ENCODE peak calls at places on chromosome 3, in eight cellular contexts. One of them, this sample, is unnamed.

GRCh38 chr3:122577409-122578028 is at the start of gene PARP15:
- DNase-seq in sigmoid colon: no peak
- DNase-seq in M059J: no peak
- DNase-seq in activated naive CD4-positive, alpha-beta T cell: no peak
- DNase-seq in DMS153: no peak
- DNase-seq in keratinocyte: no peak
- DNase-seq in frontal cortex: no peak
- DNase-seq in HFFc6: no peak
- DNase-seq in this sample: peak; percentile 58

GRCh38 chr3:58038675-58039302 is 30.6 kb downstream of the FLNB start:
- DNase-seq in sigmoid colon: peak; percentile 42
- DNase-seq in M059J: peak; percentile 64
- DNase-seq in activated naive CD4-positive, alpha-beta T cell: no peak
- DNase-seq in DMS153: no peak
- DNase-seq in keratinocyte: no peak
- DNase-seq in frontal cortex: no peak
- DNase-seq in HFFc6: no peak
- DNase-seq in this sample: no peak

GRCh38 chr3:50388021-50388719 is 28.8 kb upstream of the TMEM115 start:
- DNase-seq in sigmoid colon: no peak
- DNase-seq in M059J: no peak
- DNase-seq in activated naive CD4-positive, alpha-beta T cell: no peak
- DNase-seq in DMS153: no peak
- DNase-seq in keratinocyte: no peak
- DNase-seq in frontal cortex: peak; percentile 77
- DNase-seq in HFFc6: no peak
- DNase-seq in this sample: peak; percentile 26

GRCh38 chr3:44476181-44476599 is 1.3 kb downstream of the ZNF445 start:
- DNase-seq in sigmoid colon: no peak
- DNase-seq in M059J: peak; percentile 0
- DNase-seq in activated naive CD4-positive, alpha-beta T cell: no peak
- DNase-seq in DMS153: no peak
- DNase-seq in keratinocyte: no peak
- DNase-seq in frontal cortex: no peak
- DNase-seq in HFFc6: peak; percentile 37
- DNase-seq in this sample: peak; percentile 21

GRCh38 chr3:38555149-38555840 is 59.2 kb downstream of the EXOG start:
- DNase-seq in sigmoid colon: peak; percentile 25
- DNase-seq in M059J: no peak
- DNase-seq in activated naive CD4-positive, alpha-beta T cell: no peak
- DNase-seq in DMS153: no peak
- DNase-seq in keratinocyte: no peak
- DNase-seq in frontal cortex: no peak
- DNase-seq in HFFc6: no peak
- DNase-seq in this sample: no peak

GRCh38 chr3:8712045-8712870 is 21.3 kb upstream of the CAV3 start:
- DNase-seq in sigmoid colon: no peak
- DNase-seq in M059J: peak; percentile 75
- DNase-seq in activated naive CD4-positive, alpha-beta T cell: no peak
- DNase-seq in DMS153: no peak
- DNase-seq in keratinocyte: peak; percentile 53
- DNase-seq in frontal cortex: no peak
- DNase-seq in HFFc6: no peak
- DNase-seq in this sample: no peak

GRCh38 chr3:30370681-30371271 is 235.6 kb upstream of the TGFBR2 start:
- DNase-seq in sigmoid colon: no peak
- DNase-seq in M059J: no peak
- DNase-seq in activated naive CD4-positive, alpha-beta T cell: no peak
- DNase-seq in DMS153: no peak
- DNase-seq in keratinocyte: no peak
- DNase-seq in frontal cortex: no peak
- DNase-seq in HFFc6: peak; percentile 49
- DNase-seq in this sample: no peak

GRCh38 chr3:117052356-117052755 is 342.8 kb downstream of the TUSC7 start:
- DNase-seq in sigmoid colon: no peak
- DNase-seq in M059J: peak; percentile 36
- DNase-seq in activated naive CD4-positive, alpha-beta T cell: no peak
- DNase-seq in DMS153: no peak
- DNase-seq in keratinocyte: no peak
- DNase-seq in frontal cortex: no peak
- DNase-seq in HFFc6: no peak
- DNase-seq in this sample: no peak

GRCh38 chr3:71817262-71817661 is 32.3 kb upstream of the PROK2 start:
- DNase-seq in sigmoid colon: no peak
- DNase-seq in M059J: no peak
- DNase-seq in activated naive CD4-positive, alpha-beta T cell: no peak
- DNase-seq in DMS153: no peak
- DNase-seq in keratinocyte: no peak
- DNase-seq in frontal cortex: no peak
- DNase-seq in HFFc6: no peak
- DNase-seq in this sample: no peak

GRCh38 chr3:149967067-149967685 is 3.5 kb downstream of the PFN2 start:
- DNase-seq in sigmoid colon: no peak
- DNase-seq in M059J: peak; percentile 73
- DNase-seq in activated naive CD4-positive, alpha-beta T cell: no peak
- DNase-seq in DMS153: peak; percentile 51
- DNase-seq in keratinocyte: no peak
- DNase-seq in frontal cortex: peak; percentile 10
- DNase-seq in HFFc6: peak; percentile 66
- DNase-seq in this sample: peak; percentile 46

GRCh38 chr3:173913397-173913796 is 515.9 kb downstream of the NLGN1 start:
- DNase-seq in sigmoid colon: no peak
- DNase-seq in M059J: peak; percentile 58
- DNase-seq in activated naive CD4-positive, alpha-beta T cell: no peak
- DNase-seq in DMS153: no peak
- DNase-seq in keratinocyte: no peak
- DNase-seq in frontal cortex: no peak
- DNase-seq in HFFc6: peak; percentile 58
- DNase-seq in this sample: no peak

GRCh38 chr3:105606052-105606451 is 239.3 kb downstream of the ALCAM start:
- DNase-seq in sigmoid colon: no peak
- DNase-seq in M059J: peak; percentile 80
- DNase-seq in activated naive CD4-positive, alpha-beta T cell: no peak
- DNase-seq in DMS153: no peak
- DNase-seq in keratinocyte: no peak
- DNase-seq in frontal cortex: no peak
- DNase-seq in HFFc6: peak; percentile 67
- DNase-seq in this sample: no peak

GRCh38 chr3:163890661-163891060 is 1187.6 kb downstream of the SI start:
- DNase-seq in sigmoid colon: no peak
- DNase-seq in M059J: no peak
- DNase-seq in activated naive CD4-positive, alpha-beta T cell: no peak
- DNase-seq in DMS153: no peak
- DNase-seq in keratinocyte: no peak
- DNase-seq in frontal cortex: no peak
- DNase-seq in HFFc6: no peak
- DNase-seq in this sample: no peak

GRCh38 chr3:159877924-159878323 is 110.7 kb upstream of the IL12A start:
- DNase-seq in sigmoid colon: no peak
- DNase-seq in M059J: peak; percentile 81
- DNase-seq in activated naive CD4-positive, alpha-beta T cell: no peak
- DNase-seq in DMS153: no peak
- DNase-seq in keratinocyte: no peak
- DNase-seq in frontal cortex: no peak
- DNase-seq in HFFc6: no peak
- DNase-seq in this sample: no peak

GRCh38 chr3:127706312-127706711 is 33.6 kb downstream of the ABTB1 start:
- DNase-seq in sigmoid colon: peak; percentile 64
- DNase-seq in M059J: no peak
- DNase-seq in activated naive CD4-positive, alpha-beta T cell: no peak
- DNase-seq in DMS153: no peak
- DNase-seq in keratinocyte: no peak
- DNase-seq in frontal cortex: no peak
- DNase-seq in HFFc6: no peak
- DNase-seq in this sample: no peak

GRCh38 chr3:47527952-47528718 is 14.6 kb upstream of the ELP6 start:
- DNase-seq in sigmoid colon: no peak
- DNase-seq in M059J: peak; percentile 20
- DNase-seq in activated naive CD4-positive, alpha-beta T cell: no peak
- DNase-seq in DMS153: no peak
- DNase-seq in keratinocyte: no peak
- DNase-seq in frontal cortex: no peak
- DNase-seq in HFFc6: no peak
- DNase-seq in this sample: no peak

GRCh38 chr3:98577178-98577895 is 16.1 kb downstream of the CPOX start:
- DNase-seq in sigmoid colon: no peak
- DNase-seq in M059J: peak; percentile 96
- DNase-seq in activated naive CD4-positive, alpha-beta T cell: no peak
- DNase-seq in DMS153: no peak
- DNase-seq in keratinocyte: peak; percentile 28
- DNase-seq in frontal cortex: no peak
- DNase-seq in HFFc6: peak; percentile 77
- DNase-seq in this sample: no peak

GRCh38 chr3:185176756-185177359 is 24.0 kb upstream of the C3orf70 start:
- DNase-seq in sigmoid colon: no peak
- DNase-seq in M059J: peak; percentile 42
- DNase-seq in activated naive CD4-positive, alpha-beta T cell: no peak
- DNase-seq in DMS153: peak; percentile 15
- DNase-seq in keratinocyte: no peak
- DNase-seq in frontal cortex: peak; percentile 17
- DNase-seq in HFFc6: peak; percentile 28
- DNase-seq in this sample: peak; percentile 38

GRCh38 chr3:186413615-186414415 is 51.8 kb upstream of the DGKG start:
- DNase-seq in sigmoid colon: peak; percentile 94
- DNase-seq in M059J: peak; percentile 64
- DNase-seq in activated naive CD4-positive, alpha-beta T cell: no peak
- DNase-seq in DMS153: peak; percentile 40
- DNase-seq in keratinocyte: no peak
- DNase-seq in frontal cortex: peak; percentile 40
- DNase-seq in HFFc6: no peak
- DNase-seq in this sample: no peak

GRCh38 chr3:13121553-13122001 is 48.3 kb upstream of the IQSEC1 start:
- DNase-seq in sigmoid colon: peak; percentile 22
- DNase-seq in M059J: no peak
- DNase-seq in activated naive CD4-positive, alpha-beta T cell: no peak
- DNase-seq in DMS153: no peak
- DNase-seq in keratinocyte: no peak
- DNase-seq in frontal cortex: no peak
- DNase-seq in HFFc6: no peak
- DNase-seq in this sample: no peak

GRCh38 chr3:51946796-51947195 is 4.6 kb downstream of the PARP3 start:
- DNase-seq in sigmoid colon: peak; percentile 47
- DNase-seq in M059J: no peak
- DNase-seq in activated naive CD4-positive, alpha-beta T cell: no peak
- DNase-seq in DMS153: no peak
- DNase-seq in keratinocyte: no peak
- DNase-seq in frontal cortex: no peak
- DNase-seq in HFFc6: no peak
- DNase-seq in this sample: no peak

GRCh38 chr3:59327324-59327939 is 277.6 kb upstream of the CFAP20DC start:
- DNase-seq in sigmoid colon: no peak
- DNase-seq in M059J: peak; percentile 94
- DNase-seq in activated naive CD4-positive, alpha-beta T cell: no peak
- DNase-seq in DMS153: no peak
- DNase-seq in keratinocyte: peak; percentile 81
- DNase-seq in frontal cortex: no peak
- DNase-seq in HFFc6: no peak
- DNase-seq in this sample: no peak

GRCh38 chr3:37096292-37096691 is 78.1 kb downstream of the LRRFIP2 start:
- DNase-seq in sigmoid colon: no peak
- DNase-seq in M059J: peak; percentile 76
- DNase-seq in activated naive CD4-positive, alpha-beta T cell: no peak
- DNase-seq in DMS153: no peak
- DNase-seq in keratinocyte: no peak
- DNase-seq in frontal cortex: no peak
- DNase-seq in HFFc6: peak; percentile 64
- DNase-seq in this sample: no peak

GRCh38 chr3:169379496-169380121 is 283.9 kb downstream of the MECOM start:
- DNase-seq in sigmoid colon: no peak
- DNase-seq in M059J: no peak
- DNase-seq in activated naive CD4-positive, alpha-beta T cell: no peak
- DNase-seq in DMS153: no peak
- DNase-seq in keratinocyte: no peak
- DNase-seq in frontal cortex: no peak
- DNase-seq in HFFc6: no peak
- DNase-seq in this sample: no peak

GRCh38 chr3:29212789-29213433 is 68.0 kb upstream of the RBMS3 start:
- DNase-seq in sigmoid colon: no peak
- DNase-seq in M059J: no peak
- DNase-seq in activated naive CD4-positive, alpha-beta T cell: no peak
- DNase-seq in DMS153: no peak
- DNase-seq in keratinocyte: no peak
- DNase-seq in frontal cortex: no peak
- DNase-seq in HFFc6: peak; percentile 10
- DNase-seq in this sample: peak; percentile 3

GRCh38 chr3:52532517-52532837 is 1.2 kb downstream of the NT5DC2 start:
- DNase-seq in sigmoid colon: peak; percentile 71
- DNase-seq in M059J: peak; percentile 45
- DNase-seq in activated naive CD4-positive, alpha-beta T cell: no peak
- DNase-seq in DMS153: no peak
- DNase-seq in keratinocyte: no peak
- DNase-seq in frontal cortex: peak; percentile 42
- DNase-seq in HFFc6: peak; percentile 53
- DNase-seq in this sample: peak; percentile 58

GRCh38 chr3:56915969-56916586 is 114.3 kb upstream of the ARHGEF3 start:
- DNase-seq in sigmoid colon: no peak
- DNase-seq in M059J: no peak
- DNase-seq in activated naive CD4-positive, alpha-beta T cell: peak; percentile 15
- DNase-seq in DMS153: peak; percentile 22
- DNase-seq in keratinocyte: no peak
- DNase-seq in frontal cortex: no peak
- DNase-seq in HFFc6: no peak
- DNase-seq in this sample: peak; percentile 85

GRCh38 chr3:143120716-143121239 is 1.2 kb downstream of the CHST2 start:
- DNase-seq in sigmoid colon: no peak
- DNase-seq in M059J: peak; percentile 15
- DNase-seq in activated naive CD4-positive, alpha-beta T cell: peak; percentile 31
- DNase-seq in DMS153: no peak
- DNase-seq in keratinocyte: no peak
- DNase-seq in frontal cortex: no peak
- DNase-seq in HFFc6: peak; percentile 17
- DNase-seq in this sample: no peak

GRCh38 chr3:138012526-138012925 is 2.6 kb downstream of the CLDN18 start:
- DNase-seq in sigmoid colon: no peak
- DNase-seq in M059J: no peak
- DNase-seq in activated naive CD4-positive, alpha-beta T cell: no peak
- DNase-seq in DMS153: no peak
- DNase-seq in keratinocyte: no peak
- DNase-seq in frontal cortex: no peak
- DNase-seq in HFFc6: no peak
- DNase-seq in this sample: no peak

GRCh38 chr3:31103623-31104180 is 209.2 kb upstream of the GADL1 start:
- DNase-seq in sigmoid colon: no peak
- DNase-seq in M059J: peak; percentile 17
- DNase-seq in activated naive CD4-positive, alpha-beta T cell: no peak
- DNase-seq in DMS153: no peak
- DNase-seq in keratinocyte: peak; percentile 23
- DNase-seq in frontal cortex: no peak
- DNase-seq in HFFc6: no peak
- DNase-seq in this sample: no peak

GRCh38 chr3:29186131-29186599 is 94.7 kb upstream of the RBMS3 start:
- DNase-seq in sigmoid colon: no peak
- DNase-seq in M059J: peak; percentile 96
- DNase-seq in activated naive CD4-positive, alpha-beta T cell: no peak
- DNase-seq in DMS153: no peak
- DNase-seq in keratinocyte: no peak
- DNase-seq in frontal cortex: no peak
- DNase-seq in HFFc6: peak; percentile 97
- DNase-seq in this sample: no peak

GRCh38 chr3:195708626-195709481 is 11.9 kb upstream of the MUC20 start:
- DNase-seq in sigmoid colon: no peak
- DNase-seq in M059J: no peak
- DNase-seq in activated naive CD4-positive, alpha-beta T cell: no peak
- DNase-seq in DMS153: no peak
- DNase-seq in keratinocyte: no peak
- DNase-seq in frontal cortex: no peak
- DNase-seq in HFFc6: no peak
- DNase-seq in this sample: no peak

GRCh38 chr3:13042127-13042931 is 30.9 kb downstream of the IQSEC1 start:
- DNase-seq in sigmoid colon: no peak
- DNase-seq in M059J: no peak
- DNase-seq in activated naive CD4-positive, alpha-beta T cell: no peak
- DNase-seq in DMS153: no peak
- DNase-seq in keratinocyte: no peak
- DNase-seq in frontal cortex: no peak
- DNase-seq in HFFc6: no peak
- DNase-seq in this sample: no peak

GRCh38 chr3:171770689-171771620 is 39.3 kb downstream of the PLD1 start:
- DNase-seq in sigmoid colon: no peak
- DNase-seq in M059J: peak; percentile 55
- DNase-seq in activated naive CD4-positive, alpha-beta T cell: no peak
- DNase-seq in DMS153: peak; percentile 59
- DNase-seq in keratinocyte: no peak
- DNase-seq in frontal cortex: no peak
- DNase-seq in HFFc6: peak; percentile 70
- DNase-seq in this sample: no peak

This sample was measured in OCI-LY7.